ENCODE peak calls at places on chromosomes 5 and 9, in four cellular contexts. F is Panc1, C is fibroblast of lung, M is mammary epithelial cell. K is an unnamed sample.

GRCh38 chr9:76926324-76926731 is 20.4 kb upstream of the PRUNE2 start:
- DNase-seq in C (peak; percentile 91), F (no peak), M (peak; percentile 9), K (no peak)

GRCh38 chr5:147750065-147750464 is 32.5 kb downstream of the JAKMIP2 start:
- DNase-seq in M (no peak), C (no peak), F (no peak), K (no peak)

GRCh38 chr9:84371737-84372136 is 31.2 kb upstream of the SLC28A3 start:
- DNase-seq in F (no peak), M (peak; percentile 89), C (peak; percentile 88), K (peak; percentile 57)

GRCh38 chr5:109318455-109319108 is 91.2 kb downstream of the PJA2 start:
- DNase-seq in M (no peak), C (no peak), F (no peak), K (no peak)

GRCh38 chr5:116848974-116849586 is 274.5 kb upstream of the SEMA6A start:
- DNase-seq in M (no peak), C (no peak), F (no peak), K (no peak)

GRCh38 chr9:91734371-91734981 is 215.6 kb downstream of the ROR2 start:
- DNase-seq in F (peak; percentile 42), C (peak; percentile 37), M (peak; percentile 14), K (no peak)

GRCh38 chr5:56264417-56265025 is 31.4 kb upstream of the ANKRD55 start:
- DNase-seq in C (peak; percentile 41), F (no peak), M (peak; percentile 45), K (no peak)

GRCh38 chr5:54243483-54244080 is 66.8 kb downstream of the ARL15 start:
- DNase-seq in M (peak; percentile 20), F (no peak), C (peak; percentile 22), K (no peak)

GRCh38 chr5:142175039-142175438 is 66.5 kb downstream of the NDFIP1 start:
- DNase-seq in C (no peak), F (no peak), M (no peak), K (no peak)

GRCh38 chr9:7451062-7451461 is 348.5 kb downstream of the DMAC1 start:
- DNase-seq in M (no peak), C (no peak), F (no peak), K (no peak)

GRCh38 chr9:72363908-72364678 is 915 bp downstream of the ZFAND5 start:
- DNase-seq in M (peak; percentile 53), F (no peak), C (peak; percentile 72), K (no peak)

GRCh38 chr9:37026085-37026935 is 7.8 kb downstream of the PAX5 start:
- DNase-seq in C (no peak), F (no peak), M (no peak), K (no peak)

GRCh38 chr9:109440797-109441287 is 57.3 kb downstream of the PTPN3 start:
- DNase-seq in F (peak; percentile 51), M (peak; percentile 77), C (peak; percentile 84), K (peak; percentile 60)

GRCh38 chr5:176812269-176813259 is 2.2 kb downstream of the UNC5A start:
- DNase-seq in M (no peak), C (no peak), F (no peak), K (no peak)

GRCh38 chr9:16191691-16192402 is 639.0 kb downstream of the CCDC171 start:
- DNase-seq in F (peak; percentile 13), M (peak; percentile 35), C (peak; percentile 97), K (no peak)

GRCh38 chr5:128674837-128675446 is 136.9 kb upstream of the FBN2 start:
- DNase-seq in C (peak; percentile 11), F (peak; percentile 15), M (peak; percentile 43), K (no peak)

GRCh38 chr9:34611811-34612787 is at the start of gene RPP25L:
- DNase-seq in C (peak; percentile 79), F (no peak), M (peak; percentile 86), K (no peak)

GRCh38 chr5:3996871-3997410 is 401.3 kb downstream of the IRX1 start:
- DNase-seq in C (no peak), F (no peak), M (no peak), K (no peak)
- H3K4me3 ChIP-seq in C (no peak overlapping the region), F (no peak overlapping the region), M (no peak overlapping the region), K (no peak overlapping the region)

GRCh38 chr9:136238342-136238732 is 7.3 kb downstream of the QSOX2 start:
- DNase-seq in C (no peak), F (no peak), M (no peak), K (no peak)
- H3K4me3 ChIP-seq in C (no peak overlapping the region), F (no peak overlapping the region), M (no peak overlapping the region), K (no peak overlapping the region)

GRCh38 chr5:430214-430925 is 12.6 kb upstream of the EXOC3 start:
- DNase-seq in F (no peak), M (no peak), C (no peak), K (no peak)

GRCh38 chr5:428219-428618 is 14.8 kb upstream of the EXOC3 start:
- DNase-seq in M (no peak), C (no peak), F (no peak), K (no peak)

GRCh38 chr5:431001-431710 is 11.8 kb upstream of the EXOC3 start:
- DNase-seq in M (no peak), F (no peak), C (no peak), K (no peak)

GRCh38 chr5:428754-429452 is 14.1 kb upstream of the EXOC3 start:
- DNase-seq in F (no peak), C (no peak), M (no peak), K (no peak)

GRCh38 chr5:429453-430188 is 13.4 kb upstream of the EXOC3 start:
- DNase-seq in C (peak; percentile 54), M (peak; percentile 33), F (no peak), K (no peak)
- H3K4me3 ChIP-seq in C (no peak overlapping the region), M (no peak overlapping the region), F (no peak overlapping the region), K (no peak overlapping the region)

GRCh38 chr5:157563373-157564148 is 12.0 kb downstream of the ADAM19 start:
- DNase-seq in C (peak; percentile 99), M (no peak), F (no peak), K (no peak)
- H3K4me3 ChIP-seq in C (no peak overlapping the region), M (no peak overlapping the region), F (no peak overlapping the region), K (no peak overlapping the region)

GRCh38 chr9:38650564-38650963 is 30.2 kb upstream of the ANKRD18A start:
- DNase-seq in C (no peak), M (no peak), F (no peak), K (no peak)
- H3K4me3 ChIP-seq in C (no peak overlapping the region), M (no peak overlapping the region), F (no peak overlapping the region), K (no peak overlapping the region)

DNA sequence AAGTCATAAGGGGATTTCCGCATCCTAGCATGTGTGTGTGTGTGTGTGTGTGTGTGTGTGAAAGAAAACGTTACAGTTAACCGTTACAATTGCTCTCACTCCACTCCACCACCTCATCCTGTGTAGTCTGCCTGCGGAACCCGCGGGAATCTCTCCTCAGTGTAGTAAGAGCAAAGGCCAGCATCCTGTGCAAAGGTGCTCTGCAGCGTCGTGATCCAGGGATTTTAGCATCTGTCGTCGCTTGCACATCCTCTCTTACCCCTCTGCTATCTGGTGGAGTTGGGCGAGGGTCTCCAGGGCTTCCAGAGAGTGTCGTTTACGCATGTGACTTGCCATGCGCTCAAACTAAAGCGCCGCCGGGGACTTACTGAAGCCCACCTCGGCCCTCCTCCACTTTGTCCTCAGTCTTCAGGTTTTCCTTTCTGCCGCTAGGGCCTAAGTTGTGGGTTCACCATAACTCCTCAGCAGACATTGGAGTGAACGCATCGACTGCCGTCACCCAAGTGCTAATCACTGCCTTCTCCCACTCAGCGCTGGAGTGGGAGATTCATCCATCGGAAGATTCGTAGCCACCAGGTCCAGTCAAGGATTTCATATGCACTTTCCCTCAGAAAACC is 3.9 kb downstream of the CDKN2B start:
- DNase-seq in M (peak; percentile 36), C (peak; percentile 59), F (no peak), K (no peak)
- H3K4me3 ChIP-seq in M (no peak overlapping the region), C (peak overlapping the region; percentile 49), F (no peak overlapping the region), K (peak overlapping the region; percentile 43)

GRCh38 chr5:168740055-168740820 is 161.1 kb upstream of the PANK3 start:
- DNase-seq in F (no peak), M (no peak), C (no peak), K (no peak)
- H3K4me3 ChIP-seq in F (no peak overlapping the region), M (no peak overlapping the region), C (no peak overlapping the region), K (no peak overlapping the region)

GRCh38 chr9:89522261-89522978 is 24.5 kb upstream of the SEMA4D start:
- DNase-seq in F (no peak), C (no peak), M (no peak), K (no peak)
- H3K4me3 ChIP-seq in F (no peak overlapping the region), C (no peak overlapping the region), M (no peak overlapping the region), K (no peak overlapping the region)